ENCODE peak calls at places on chromosomes 16 and 17, in seven cellular contexts. One of them, this sample, is unnamed.
A peak's percentile ranks its signal among the peaks of the same experiment; 100 is the strongest.

GRCh38 chr16:27123795-27124194 is 57.1 kb downstream of the C16orf82 start:
- DNase-seq in aorta: no peak
- DNase-seq in breast epithelium: no peak
- DNase-seq in stimulated activated CD8-positive, alpha-beta memory T cell treated with anti-CD3 and anti-CD28 coated beads, Interleukin-4, amount 100 ng/mL, for 24 hours: no peak
- DNase-seq in activated T-cell treated with anti-CD3 and anti-CD28 coated beads, Interleukin-2, amount 50 U/mL, for 4 hours: no peak
- DNase-seq in NK-92 treated with Interleukin-12 subunit alpha and Interleukin-12 subunit beta, amount 100 ng/mL, for 24 hours: no peak
- DNase-seq in body of pancreas: no peak
- DNase-seq in this sample: no peak

GRCh38 chr17:38579934-38580333 is 25.8 kb downstream of the SRCIN1 start:
- DNase-seq in activated T-cell treated with anti-CD3 and anti-CD28 coated beads, Interleukin-2, amount 50 U/mL, for 4 hours: no peak
- DNase-seq in breast epithelium: no peak
- DNase-seq in body of pancreas: peak; percentile 26
- DNase-seq in aorta: no peak
- DNase-seq in NK-92 treated with Interleukin-12 subunit alpha and Interleukin-12 subunit beta, amount 100 ng/mL, for 24 hours: no peak
- DNase-seq in stimulated activated CD8-positive, alpha-beta memory T cell treated with anti-CD3 and anti-CD28 coated beads, Interleukin-4, amount 100 ng/mL, for 24 hours: no peak
- DNase-seq in this sample: no peak

GRCh38 chr17:45298546-45299285 is 18.1 kb downstream of the MAP3K14 start:
- DNase-seq in breast epithelium: no peak
- DNase-seq in body of pancreas: no peak
- DNase-seq in aorta: no peak
- DNase-seq in activated T-cell treated with anti-CD3 and anti-CD28 coated beads, Interleukin-2, amount 50 U/mL, for 4 hours: no peak
- DNase-seq in NK-92 treated with Interleukin-12 subunit alpha and Interleukin-12 subunit beta, amount 100 ng/mL, for 24 hours: no peak
- DNase-seq in stimulated activated CD8-positive, alpha-beta memory T cell treated with anti-CD3 and anti-CD28 coated beads, Interleukin-4, amount 100 ng/mL, for 24 hours: no peak
- DNase-seq in this sample: no peak

GRCh38 chr16:71569621-71570020 is 7.3 kb downstream of the TAT start:
- DNase-seq in stimulated activated CD8-positive, alpha-beta memory T cell treated with anti-CD3 and anti-CD28 coated beads, Interleukin-4, amount 100 ng/mL, for 24 hours: no peak
- DNase-seq in NK-92 treated with Interleukin-12 subunit alpha and Interleukin-12 subunit beta, amount 100 ng/mL, for 24 hours: no peak
- DNase-seq in body of pancreas: no peak
- DNase-seq in aorta: no peak
- DNase-seq in breast epithelium: no peak
- DNase-seq in activated T-cell treated with anti-CD3 and anti-CD28 coated beads, Interleukin-2, amount 50 U/mL, for 4 hours: no peak
- DNase-seq in this sample: no peak

GRCh38 chr17:72151565-72152391 is 31.0 kb downstream of the SOX9 start:
- DNase-seq in activated T-cell treated with anti-CD3 and anti-CD28 coated beads, Interleukin-2, amount 50 U/mL, for 4 hours: no peak
- DNase-seq in NK-92 treated with Interleukin-12 subunit alpha and Interleukin-12 subunit beta, amount 100 ng/mL, for 24 hours: no peak
- DNase-seq in body of pancreas: peak; percentile 73
- DNase-seq in breast epithelium: peak; percentile 79
- DNase-seq in aorta: peak; percentile 48
- DNase-seq in stimulated activated CD8-positive, alpha-beta memory T cell treated with anti-CD3 and anti-CD28 coated beads, Interleukin-4, amount 100 ng/mL, for 24 hours: no peak
- DNase-seq in this sample: peak; percentile 80

GRCh38 chr16:49023095-49023494 is 258.5 kb downstream of the CBLN1 start:
- DNase-seq in NK-92 treated with Interleukin-12 subunit alpha and Interleukin-12 subunit beta, amount 100 ng/mL, for 24 hours: no peak
- DNase-seq in stimulated activated CD8-positive, alpha-beta memory T cell treated with anti-CD3 and anti-CD28 coated beads, Interleukin-4, amount 100 ng/mL, for 24 hours: no peak
- DNase-seq in body of pancreas: peak; percentile 9
- DNase-seq in aorta: no peak
- DNase-seq in activated T-cell treated with anti-CD3 and anti-CD28 coated beads, Interleukin-2, amount 50 U/mL, for 4 hours: no peak
- DNase-seq in breast epithelium: no peak
- DNase-seq in this sample: no peak

GRCh38 chr17:76697702-76698465 is 12.9 kb downstream of the MXRA7 start:
- DNase-seq in stimulated activated CD8-positive, alpha-beta memory T cell treated with anti-CD3 and anti-CD28 coated beads, Interleukin-4, amount 100 ng/mL, for 24 hours: no peak
- DNase-seq in breast epithelium: no peak
- DNase-seq in NK-92 treated with Interleukin-12 subunit alpha and Interleukin-12 subunit beta, amount 100 ng/mL, for 24 hours: no peak
- DNase-seq in body of pancreas: no peak
- DNase-seq in activated T-cell treated with anti-CD3 and anti-CD28 coated beads, Interleukin-2, amount 50 U/mL, for 4 hours: no peak
- DNase-seq in aorta: peak; percentile 50
- DNase-seq in this sample: no peak

GRCh38 chr16:1428511-1428910 is 2.4 kb upstream of the PERCC1 start:
- DNase-seq in NK-92 treated with Interleukin-12 subunit alpha and Interleukin-12 subunit beta, amount 100 ng/mL, for 24 hours: no peak
- DNase-seq in activated T-cell treated with anti-CD3 and anti-CD28 coated beads, Interleukin-2, amount 50 U/mL, for 4 hours: peak; percentile 26
- DNase-seq in body of pancreas: no peak
- DNase-seq in aorta: no peak
- DNase-seq in stimulated activated CD8-positive, alpha-beta memory T cell treated with anti-CD3 and anti-CD28 coated beads, Interleukin-4, amount 100 ng/mL, for 24 hours: peak; percentile 35
- DNase-seq in breast epithelium: peak; percentile 48
- DNase-seq in this sample: peak; percentile 89

GRCh38 chr17:19880393-19880792 is 12.7 kb upstream of the ULK2 start:
- DNase-seq in NK-92 treated with Interleukin-12 subunit alpha and Interleukin-12 subunit beta, amount 100 ng/mL, for 24 hours: no peak
- DNase-seq in activated T-cell treated with anti-CD3 and anti-CD28 coated beads, Interleukin-2, amount 50 U/mL, for 4 hours: no peak
- DNase-seq in stimulated activated CD8-positive, alpha-beta memory T cell treated with anti-CD3 and anti-CD28 coated beads, Interleukin-4, amount 100 ng/mL, for 24 hours: no peak
- DNase-seq in aorta: no peak
- DNase-seq in body of pancreas: no peak
- DNase-seq in breast epithelium: no peak
- DNase-seq in this sample: no peak

GRCh38 chr16:83315271-83315670 is 492.5 kb upstream of the HSBP1 start:
- DNase-seq in body of pancreas: no peak
- DNase-seq in breast epithelium: no peak
- DNase-seq in stimulated activated CD8-positive, alpha-beta memory T cell treated with anti-CD3 and anti-CD28 coated beads, Interleukin-4, amount 100 ng/mL, for 24 hours: no peak
- DNase-seq in NK-92 treated with Interleukin-12 subunit alpha and Interleukin-12 subunit beta, amount 100 ng/mL, for 24 hours: no peak
- DNase-seq in aorta: no peak
- DNase-seq in activated T-cell treated with anti-CD3 and anti-CD28 coated beads, Interleukin-2, amount 50 U/mL, for 4 hours: no peak
- DNase-seq in this sample: no peak

GRCh38 chr16:27223226-27223610 is 19.9 kb downstream of the KDM8 start:
- DNase-seq in aorta: peak; percentile 37
- DNase-seq in activated T-cell treated with anti-CD3 and anti-CD28 coated beads, Interleukin-2, amount 50 U/mL, for 4 hours: no peak
- DNase-seq in stimulated activated CD8-positive, alpha-beta memory T cell treated with anti-CD3 and anti-CD28 coated beads, Interleukin-4, amount 100 ng/mL, for 24 hours: no peak
- DNase-seq in NK-92 treated with Interleukin-12 subunit alpha and Interleukin-12 subunit beta, amount 100 ng/mL, for 24 hours: no peak
- DNase-seq in body of pancreas: no peak
- DNase-seq in breast epithelium: no peak
- DNase-seq in this sample: no peak

GRCh38 chr17:45091778-45092425 is 30.8 kb downstream of the NMT1 start:
- DNase-seq in stimulated activated CD8-positive, alpha-beta memory T cell treated with anti-CD3 and anti-CD28 coated beads, Interleukin-4, amount 100 ng/mL, for 24 hours: no peak
- DNase-seq in NK-92 treated with Interleukin-12 subunit alpha and Interleukin-12 subunit beta, amount 100 ng/mL, for 24 hours: no peak
- DNase-seq in body of pancreas: no peak
- DNase-seq in aorta: no peak
- DNase-seq in breast epithelium: no peak
- DNase-seq in activated T-cell treated with anti-CD3 and anti-CD28 coated beads, Interleukin-2, amount 50 U/mL, for 4 hours: no peak
- DNase-seq in this sample: peak; percentile 24

GRCh38 chr16:88387941-88388627 is 5.3 kb downstream of the ZNF469 start:
- DNase-seq in body of pancreas: peak; percentile 79
- DNase-seq in stimulated activated CD8-positive, alpha-beta memory T cell treated with anti-CD3 and anti-CD28 coated beads, Interleukin-4, amount 100 ng/mL, for 24 hours: no peak
- DNase-seq in aorta: peak; percentile 76
- DNase-seq in breast epithelium: peak; percentile 91
- DNase-seq in NK-92 treated with Interleukin-12 subunit alpha and Interleukin-12 subunit beta, amount 100 ng/mL, for 24 hours: no peak
- DNase-seq in activated T-cell treated with anti-CD3 and anti-CD28 coated beads, Interleukin-2, amount 50 U/mL, for 4 hours: no peak
- DNase-seq in this sample: no peak

GRCh38 chr16:81181013-81181720 is 57.3 kb upstream of the BCO1 start:
- DNase-seq in NK-92 treated with Interleukin-12 subunit alpha and Interleukin-12 subunit beta, amount 100 ng/mL, for 24 hours: no peak
- DNase-seq in breast epithelium: peak; percentile 88
- DNase-seq in stimulated activated CD8-positive, alpha-beta memory T cell treated with anti-CD3 and anti-CD28 coated beads, Interleukin-4, amount 100 ng/mL, for 24 hours: no peak
- DNase-seq in body of pancreas: peak; percentile 84
- DNase-seq in activated T-cell treated with anti-CD3 and anti-CD28 coated beads, Interleukin-2, amount 50 U/mL, for 4 hours: no peak
- DNase-seq in aorta: peak; percentile 91
- DNase-seq in this sample: peak; percentile 94

GRCh38 chr17:71438631-71439146 is 682.1 kb upstream of the SOX9 start:
- DNase-seq in breast epithelium: no peak
- DNase-seq in activated T-cell treated with anti-CD3 and anti-CD28 coated beads, Interleukin-2, amount 50 U/mL, for 4 hours: no peak
- DNase-seq in body of pancreas: peak; percentile 24
- DNase-seq in aorta: no peak
- DNase-seq in NK-92 treated with Interleukin-12 subunit alpha and Interleukin-12 subunit beta, amount 100 ng/mL, for 24 hours: no peak
- DNase-seq in stimulated activated CD8-positive, alpha-beta memory T cell treated with anti-CD3 and anti-CD28 coated beads, Interleukin-4, amount 100 ng/mL, for 24 hours: no peak
- DNase-seq in this sample: no peak

GRCh38 chr16:10926867-10927266 is 15.4 kb downstream of the DEXI start:
- DNase-seq in NK-92 treated with Interleukin-12 subunit alpha and Interleukin-12 subunit beta, amount 100 ng/mL, for 24 hours: no peak
- DNase-seq in activated T-cell treated with anti-CD3 and anti-CD28 coated beads, Interleukin-2, amount 50 U/mL, for 4 hours: no peak
- DNase-seq in stimulated activated CD8-positive, alpha-beta memory T cell treated with anti-CD3 and anti-CD28 coated beads, Interleukin-4, amount 100 ng/mL, for 24 hours: no peak
- DNase-seq in aorta: no peak
- DNase-seq in body of pancreas: no peak
- DNase-seq in breast epithelium: no peak
- DNase-seq in this sample: no peak

GRCh38 chr16:12643034-12643455 is 160.6 kb downstream of the CPPED1 start:
- DNase-seq in activated T-cell treated with anti-CD3 and anti-CD28 coated beads, Interleukin-2, amount 50 U/mL, for 4 hours: no peak
- DNase-seq in stimulated activated CD8-positive, alpha-beta memory T cell treated with anti-CD3 and anti-CD28 coated beads, Interleukin-4, amount 100 ng/mL, for 24 hours: no peak
- DNase-seq in aorta: no peak
- DNase-seq in NK-92 treated with Interleukin-12 subunit alpha and Interleukin-12 subunit beta, amount 100 ng/mL, for 24 hours: no peak
- DNase-seq in body of pancreas: no peak
- DNase-seq in breast epithelium: no peak
- DNase-seq in this sample: no peak

GRCh38 chr16:87178977-87179376 is 138.2 kb downstream of the C16orf95 start:
- DNase-seq in aorta: peak; percentile 88
- DNase-seq in NK-92 treated with Interleukin-12 subunit alpha and Interleukin-12 subunit beta, amount 100 ng/mL, for 24 hours: no peak
- DNase-seq in body of pancreas: peak; percentile 10
- DNase-seq in stimulated activated CD8-positive, alpha-beta memory T cell treated with anti-CD3 and anti-CD28 coated beads, Interleukin-4, amount 100 ng/mL, for 24 hours: no peak
- DNase-seq in activated T-cell treated with anti-CD3 and anti-CD28 coated beads, Interleukin-2, amount 50 U/mL, for 4 hours: no peak
- DNase-seq in breast epithelium: no peak
- DNase-seq in this sample: peak; percentile 88